ENCODE peak calls at places on chromosomes 6 and 20, in seven cellular contexts. V is K562, K is GM12865, G is fibroblast of the aortic adventitia, W is brain microvascular endothelial cell, L is heart left ventricle, P is uterus. I is an unnamed sample.

GRCh38 chr20:15220778-15221565 is 883.6 kb upstream of the FLRT3 start:
- DNase-seq in V (no peak), K (no peak), G (peak; percentile 1), W (peak; percentile 39), L (no peak), P (no peak), I (peak; percentile 30)

GRCh38 chr6:138389551-138389950 is 11.8 kb downstream of the SMIM28 start:
- DNase-seq in V (no peak), K (no peak), G (no peak), W (no peak), L (no peak), P (no peak), I (no peak)

GRCh38 chr20:62339647-62340062 is 27.5 kb downstream of the LAMA5 start:
- DNase-seq in V (no peak), K (peak; percentile 95), G (no peak), W (no peak), L (peak; percentile 7), P (no peak), I (no peak)

GRCh38 chr20:51562334-51563140 is 20.0 kb upstream of the NFATC2 start:
- DNase-seq in V (peak; percentile 48), K (no peak), G (peak; percentile 94), W (peak; percentile 93), L (peak; percentile 83), P (peak; percentile 94), I (peak; percentile 95)

GRCh38 chr6:100745419-100746041 is 135.6 kb downstream of the ASCC3 start:
- DNase-seq in V (no peak), K (no peak), G (no peak), W (no peak), L (no peak), P (no peak), I (no peak)

GRCh38 chr6:157323924-157324276 is 581 bp upstream of the TMEM242 start:
- DNase-seq in V (peak; percentile 65), K (peak; percentile 73), G (peak; percentile 81), W (peak; percentile 78), L (peak; percentile 89), P (peak; percentile 80), I (peak; percentile 82)

GRCh38 chr20:44648068-44648467 is 3.4 kb downstream of the ADA start:
- DNase-seq in V (no peak), K (no peak), G (no peak), W (no peak), L (no peak), P (no peak), I (no peak)

GRCh38 chr6:80333342-80333741 is 226.9 kb downstream of the BCKDHB start:
- DNase-seq in V (no peak), K (no peak), G (no peak), W (no peak), L (no peak), P (no peak), I (no peak)

GRCh38 chr6:125904871-125905270 is 51.7 kb upstream of the HINT3 start:
- DNase-seq in V (no peak), K (peak; percentile 81), G (peak; percentile 29), W (no peak), L (no peak), P (no peak), I (peak; percentile 58)

GRCh38 chr20:51541189-51542032 is 1.1 kb downstream of the NFATC2 start:
- DNase-seq in V (peak; percentile 64), K (peak; percentile 71), G (peak; percentile 64), W (peak; percentile 49), L (peak; percentile 92), P (peak; percentile 82), I (peak; percentile 78)

GRCh38 chr20:40218296-40218955 is 470.6 kb downstream of the MAFB start:
- DNase-seq in V (no peak), K (no peak), G (no peak), W (no peak), L (no peak), P (no peak), I (no peak)

GRCh38 chr20:16926626-16927025 is 178.5 kb downstream of the OTOR start:
- DNase-seq in V (no peak), K (no peak), G (no peak), W (no peak), L (no peak), P (no peak), I (no peak)

GRCh38 chr20:43322851-43323250 is 133.1 kb upstream of the PTPRT start:
- DNase-seq in V (peak; percentile 12), K (no peak), G (peak; percentile 17), W (no peak), L (no peak), P (no peak), I (peak; percentile 12)

GRCh38 chr6:90493332-90493731 is 93.5 kb downstream of the MAP3K7 start:
- DNase-seq in V (no peak), K (no peak), G (peak; percentile 71), W (no peak), L (no peak), P (no peak), I (no peak)

GRCh38 chr6:147577466-147577865 is 69.0 kb downstream of the SAMD5 start:
- DNase-seq in V (no peak), K (no peak), G (no peak), W (no peak), L (no peak), P (no peak), I (no peak)

GRCh38 chr6:121794630-121795029 is 359.2 kb downstream of the GJA1 start:
- DNase-seq in V (no peak), K (no peak), G (peak; percentile 88), W (peak; percentile 95), L (no peak), P (no peak), I (peak; percentile 91)

GRCh38 chr20:22700387-22700786 is 116.0 kb upstream of the FOXA2 start:
- DNase-seq in V (no peak), K (no peak), G (peak; percentile 89), W (peak; percentile 80), L (no peak), P (no peak), I (peak; percentile 12)

GRCh38 chr6:54655162-54655561 is 191.4 kb upstream of the FAM83B start:
- DNase-seq in V (no peak), K (no peak), G (no peak), W (no peak), L (no peak), P (no peak), I (no peak)

GRCh38 chr6:127516676-127517273 is 2.4 kb downstream of the MTCL3 start:
- DNase-seq in V (peak; percentile 55), K (peak; percentile 46), G (no peak), W (peak; percentile 75), L (no peak), P (no peak), I (no peak)

GRCh38 chr6:127518710-127519468 is at the start of gene MTCL3:
- DNase-seq in V (no peak), K (no peak), G (peak; percentile 43), W (peak; percentile 73), L (no peak), P (no peak), I (peak; percentile 17)

GRCh38 chr6:127517698-127518097 is 1.4 kb downstream of the MTCL3 start:
- DNase-seq in V (no peak), K (no peak), G (no peak), W (no peak), L (no peak), P (no peak), I (no peak)

GRCh38 chr6:127519469-127519785 is 292 bp upstream of the MTCL3 start:
- DNase-seq in V (no peak), K (no peak), G (no peak), W (no peak), L (no peak), P (no peak), I (no peak)

DNA sequence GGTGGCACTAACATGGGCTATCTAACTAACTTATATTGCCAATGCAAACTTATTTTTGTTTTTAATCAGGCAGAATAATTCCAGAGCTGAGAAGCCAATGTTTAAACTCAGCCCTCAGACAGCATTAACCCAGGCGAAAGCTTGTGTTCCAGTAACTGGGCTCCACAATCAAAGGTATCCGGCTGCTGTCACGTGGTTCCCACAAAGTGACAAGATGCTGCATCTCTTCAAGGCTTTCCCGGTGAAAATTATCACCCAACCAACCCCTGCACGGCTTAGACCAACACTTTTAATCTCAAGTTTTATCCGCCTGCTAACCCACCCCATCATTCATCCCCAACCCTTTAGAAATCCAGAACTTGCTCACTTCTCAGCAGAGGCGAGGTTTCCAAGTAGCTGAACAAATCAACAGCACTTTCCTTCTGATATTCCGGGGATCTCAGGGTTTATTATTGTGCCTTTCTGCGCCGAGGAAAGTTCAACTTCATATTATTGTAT is 874 bp downstream of the MTCL3 start:
- DNase-seq in V (no peak), K (no peak), G (no peak), W (no peak), L (no peak), P (no peak), I (no peak)
- H3K4me3 ChIP-seq in V (no peak overlapping the region), K (no peak overlapping the region), G (peak overlapping the region; percentile 56), W (peak overlapping the region; percentile 54), L (no peak overlapping the region), P (no peak overlapping the region), I (peak overlapping the region; percentile 42)

GRCh38 chr6:93120154-93120742 is 299.1 kb downstream of the EPHA7 start:
- DNase-seq in V (no peak), K (no peak), G (no peak), W (no peak), L (no peak), P (no peak), I (no peak)
- TF ChIP-seq CTCF in V (no peak), K (no peak), G (no peak), W (no peak), L (no peak), P (no peak), I (no peak)

DNA sequence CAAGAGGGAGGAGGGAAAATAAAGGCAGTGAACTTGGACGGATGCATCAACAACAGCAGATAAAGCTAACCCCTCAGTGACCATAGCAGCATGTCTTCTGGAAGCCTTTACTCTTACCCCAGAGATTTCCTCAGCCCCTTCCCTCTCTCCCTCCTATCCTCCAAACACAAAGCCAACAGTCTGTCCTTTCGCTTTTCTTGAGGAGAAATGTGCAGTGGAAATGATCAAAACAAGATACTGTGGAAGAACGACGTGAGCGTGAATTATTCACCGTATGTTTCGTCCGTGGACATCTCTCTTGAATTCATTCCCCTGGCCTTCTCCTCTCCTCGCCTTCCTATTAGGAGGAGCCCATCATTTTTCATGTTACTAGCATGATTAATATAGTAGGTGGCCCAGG is 8.5 kb downstream of the NRN1 start:
- DNase-seq in V (no peak), K (no peak), G (no peak), W (no peak), L (no peak), P (no peak), I (no peak)
- H3K4me3 ChIP-seq in V (no peak overlapping the region), K (no peak overlapping the region), G (no peak overlapping the region), W (no peak overlapping the region), L (peak overlapping the region; percentile 71), P (no peak overlapping the region), I (peak overlapping the region; percentile 51)

GRCh38 chr6:31574106-31575061 is 981 bp upstream of the TNF start:
- DNase-seq in V (no peak), K (peak; percentile 70), G (no peak), W (no peak), L (no peak), P (no peak), I (no peak)
- TF ChIP-seq CTCF in V (no peak), K (no peak), G (no peak), W (no peak), L (no peak), P (no peak), I (no peak)